ENCODE peak calls at places on chromosomes 13 and 19, in six cellular contexts. One of them, this sample, is unnamed.

GRCh38 chr13:99553033-99553432 is 51.8 kb downstream of the TM9SF2 start:
- DNase-seq in MM.1S: no peak
- DNase-seq in HCT116: no peak
- DNase-seq in PC-3: no peak
- DNase-seq in neural progenitor cell: no peak
- DNase-seq in SK-N-SH: no peak
- DNase-seq in this sample: no peak

GRCh38 chr19:4693078-4693350 is 22.9 kb upstream of the MYDGF start:
- DNase-seq in PC-3: no peak
- DNase-seq in MM.1S: no peak
- DNase-seq in HCT116: no peak
- DNase-seq in neural progenitor cell: no peak
- DNase-seq in SK-N-SH: no peak
- DNase-seq in this sample: no peak

GRCh38 chr19:50514346-50515167 is 844 bp upstream of the ASPDH start:
- DNase-seq in MM.1S: no peak
- DNase-seq in HCT116: no peak
- DNase-seq in neural progenitor cell: peak; percentile 38
- DNase-seq in SK-N-SH: peak; percentile 95
- DNase-seq in PC-3: no peak
- DNase-seq in this sample: no peak

GRCh38 chr13:23790591-23791170 is 98.5 kb downstream of the MIPEP start:
- DNase-seq in neural progenitor cell: no peak
- DNase-seq in SK-N-SH: no peak
- DNase-seq in MM.1S: no peak
- DNase-seq in PC-3: no peak
- DNase-seq in HCT116: no peak
- DNase-seq in this sample: peak; percentile 84

GRCh38 chr19:39555883-39556282 is 15.9 kb upstream of the EID2 start:
- DNase-seq in SK-N-SH: no peak
- DNase-seq in neural progenitor cell: no peak
- DNase-seq in PC-3: no peak
- DNase-seq in MM.1S: no peak
- DNase-seq in HCT116: no peak
- DNase-seq in this sample: no peak

GRCh38 chr13:49690133-49690989 is 925 bp downstream of the EBPL start:
- DNase-seq in HCT116: no peak
- DNase-seq in neural progenitor cell: no peak
- DNase-seq in MM.1S: no peak
- DNase-seq in SK-N-SH: peak; percentile 62
- DNase-seq in PC-3: peak; percentile 67
- DNase-seq in this sample: peak; percentile 58

GRCh38 chr19:53772943-53773342 is 51.2 kb downstream of the NLRP12 start:
- DNase-seq in neural progenitor cell: peak; percentile 81
- DNase-seq in PC-3: peak; percentile 87
- DNase-seq in MM.1S: peak; percentile 38
- DNase-seq in HCT116: peak; percentile 61
- DNase-seq in SK-N-SH: peak; percentile 55
- DNase-seq in this sample: peak; percentile 61

GRCh38 chr13:40187324-40187795 is 479.1 kb downstream of the FOXO1 start:
- DNase-seq in MM.1S: no peak
- DNase-seq in HCT116: no peak
- DNase-seq in PC-3: no peak
- DNase-seq in SK-N-SH: no peak
- DNase-seq in neural progenitor cell: no peak
- DNase-seq in this sample: no peak

GRCh38 chr19:14363203-14364097 is 17.8 kb upstream of the ADGRE5 start:
- DNase-seq in MM.1S: no peak
- DNase-seq in SK-N-SH: peak; percentile 58
- DNase-seq in neural progenitor cell: peak; percentile 78
- DNase-seq in HCT116: peak; percentile 77
- DNase-seq in PC-3: peak; percentile 69
- DNase-seq in this sample: peak; percentile 77

GRCh38 chr13:68888832-68889231 is 1218.8 kb upstream of the ATXN8OS start:
- DNase-seq in PC-3: peak; percentile 48
- DNase-seq in neural progenitor cell: no peak
- DNase-seq in HCT116: peak; percentile 10
- DNase-seq in MM.1S: no peak
- DNase-seq in SK-N-SH: no peak
- DNase-seq in this sample: no peak

GRCh38 chr19:44879309-44880065 is 11.6 kb upstream of the TOMM40 start:
- DNase-seq in PC-3: no peak
- DNase-seq in neural progenitor cell: no peak
- DNase-seq in MM.1S: no peak
- DNase-seq in HCT116: no peak
- DNase-seq in SK-N-SH: no peak
- DNase-seq in this sample: no peak

GRCh38 chr19:8575467-8575997 is 1.7 kb downstream of the MYO1F start:
- DNase-seq in SK-N-SH: no peak
- DNase-seq in PC-3: peak; percentile 49
- DNase-seq in HCT116: no peak
- DNase-seq in MM.1S: peak; percentile 26
- DNase-seq in neural progenitor cell: no peak
- DNase-seq in this sample: peak; percentile 65
- TF ChIP-seq EZH2phosphoT487 in SK-N-SH: no peak
- TF ChIP-seq EZH2phosphoT487 in PC-3: no peak
- TF ChIP-seq EZH2phosphoT487 in HCT116: no peak
- TF ChIP-seq EZH2phosphoT487 in MM.1S: no peak
- TF ChIP-seq EZH2phosphoT487 in neural progenitor cell: no peak
- TF ChIP-seq EZH2phosphoT487 in this sample: no peak

GRCh38 chr13:51826606-51827005 is 18.4 kb downstream of the TMEM272 start:
- DNase-seq in neural progenitor cell: no peak
- DNase-seq in HCT116: no peak
- DNase-seq in PC-3: no peak
- DNase-seq in SK-N-SH: no peak
- DNase-seq in MM.1S: no peak
- DNase-seq in this sample: peak; percentile 17
- H3K9ac ChIP-seq in neural progenitor cell: no peak overlapping the region
- H3K9ac ChIP-seq in HCT116: no peak overlapping the region
- H3K9ac ChIP-seq in PC-3: no peak overlapping the region
- H3K9ac ChIP-seq in SK-N-SH: no peak overlapping the region
- H3K9ac ChIP-seq in MM.1S: no peak overlapping the region
- H3K9ac ChIP-seq in this sample: no peak overlapping the region

DNA sequence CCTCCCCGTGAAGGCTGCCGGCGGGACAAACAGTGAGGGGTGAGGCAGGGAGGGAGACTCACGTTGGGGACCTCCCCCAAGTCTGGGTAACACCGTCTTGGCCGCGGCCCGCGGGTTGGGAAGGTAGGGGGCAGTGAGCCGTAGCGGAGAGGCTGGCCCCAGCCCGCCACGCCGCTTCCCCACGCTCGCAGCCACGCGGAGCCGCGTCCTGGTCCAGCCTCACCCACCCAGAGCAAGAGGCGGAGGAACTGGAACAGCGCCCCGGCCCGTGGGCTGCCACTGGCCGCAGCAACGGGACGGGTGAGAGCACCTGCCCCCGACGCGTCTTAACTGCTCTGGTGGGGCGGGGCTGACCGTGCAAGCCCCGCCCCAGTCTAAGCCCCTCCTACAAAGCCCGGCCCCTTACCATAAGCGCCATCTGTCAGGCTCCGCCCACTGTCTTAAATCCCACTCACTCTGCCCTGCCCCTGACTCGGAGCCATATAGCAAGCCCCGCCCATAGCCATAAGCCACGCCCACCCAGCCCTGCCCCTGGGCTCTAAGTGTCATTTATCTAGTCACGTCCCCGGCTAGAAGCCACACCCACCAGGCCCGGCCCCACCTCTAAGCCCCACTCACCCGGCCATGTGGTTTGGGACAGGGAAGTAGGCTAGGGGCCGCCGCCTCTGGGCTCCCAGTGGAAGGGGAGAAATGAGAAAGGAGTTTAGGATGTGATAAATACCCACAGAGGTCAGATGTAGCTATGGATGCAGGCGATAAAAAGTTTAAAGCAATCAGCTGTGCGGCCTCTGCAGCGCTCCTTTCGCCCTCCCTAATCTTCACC is 2.1 kb upstream of the CCL25 start:
- DNase-seq in PC-3: peak; percentile 88
- DNase-seq in SK-N-SH: peak; percentile 98
- DNase-seq in MM.1S: peak; percentile 19
- DNase-seq in neural progenitor cell: peak; percentile 99
- DNase-seq in HCT116: peak; percentile 92
- DNase-seq in this sample: peak; percentile 61
- H2AFZ ChIP-seq in PC-3: peak overlapping the region; percentile 73
- H2AFZ ChIP-seq in SK-N-SH: peak overlapping the region; percentile 41
- H2AFZ ChIP-seq in MM.1S: no peak overlapping the region
- H2AFZ ChIP-seq in neural progenitor cell: peak overlapping the region; percentile 83
- H2AFZ ChIP-seq in HCT116: peak overlapping the region; percentile 49
- H2AFZ ChIP-seq in this sample: no peak overlapping the region

GRCh38 chr19:1875646-1876493 is 9.4 kb downstream of the ABHD17A start:
- DNase-seq in HCT116: peak; percentile 68
- DNase-seq in MM.1S: peak; percentile 98
- DNase-seq in SK-N-SH: peak; percentile 96
- DNase-seq in neural progenitor cell: peak; percentile 96
- DNase-seq in PC-3: peak; percentile 83
- DNase-seq in this sample: peak; percentile 98
- TF ChIP-seq EZH2phosphoT487 in HCT116: no peak
- TF ChIP-seq EZH2phosphoT487 in MM.1S: no peak
- TF ChIP-seq EZH2phosphoT487 in SK-N-SH: no peak
- TF ChIP-seq EZH2phosphoT487 in neural progenitor cell: no peak
- TF ChIP-seq EZH2phosphoT487 in PC-3: no peak
- TF ChIP-seq EZH2phosphoT487 in this sample: no peak

DNA sequence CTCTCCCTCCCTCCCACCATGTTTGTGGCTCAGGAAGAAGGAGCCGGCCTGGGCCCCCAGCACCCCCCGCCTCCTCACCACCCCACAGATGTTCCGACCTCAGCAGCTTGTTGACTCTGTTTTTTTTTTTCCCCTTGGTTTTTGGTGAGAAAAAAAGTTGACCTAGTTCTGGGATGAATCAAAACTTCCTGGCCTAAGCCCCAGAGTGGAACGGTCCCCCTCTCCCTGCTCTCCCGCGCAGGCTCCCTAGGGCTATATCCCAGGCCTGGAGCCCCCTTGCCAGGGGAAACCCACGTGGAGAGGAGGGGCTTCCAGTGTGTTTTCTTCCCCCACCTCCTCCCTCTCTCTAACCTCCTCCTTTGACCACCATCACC is 4.0 kb downstream of the COL5A3 start:
- DNase-seq in neural progenitor cell: no peak
- DNase-seq in SK-N-SH: no peak
- DNase-seq in MM.1S: no peak
- DNase-seq in PC-3: no peak
- DNase-seq in HCT116: no peak
- DNase-seq in this sample: peak; percentile 86
- H3K9ac ChIP-seq in neural progenitor cell: no peak overlapping the region
- H3K9ac ChIP-seq in SK-N-SH: no peak overlapping the region
- H3K9ac ChIP-seq in MM.1S: no peak overlapping the region
- H3K9ac ChIP-seq in PC-3: no peak overlapping the region
- H3K9ac ChIP-seq in HCT116: no peak overlapping the region
- H3K9ac ChIP-seq in this sample: peak overlapping the region; percentile 89

GRCh38 chr19:12364391-12365093 is 941 bp downstream of the ZNF442 start:
- DNase-seq in PC-3: no peak
- DNase-seq in HCT116: no peak
- DNase-seq in SK-N-SH: peak; percentile 54
- DNase-seq in MM.1S: no peak
- DNase-seq in neural progenitor cell: peak; percentile 33
- DNase-seq in this sample: peak; percentile 71
- H2AFZ ChIP-seq in PC-3: peak overlapping the region; percentile 86
- H2AFZ ChIP-seq in HCT116: no peak overlapping the region
- H2AFZ ChIP-seq in SK-N-SH: peak overlapping the region; percentile 86
- H2AFZ ChIP-seq in MM.1S: peak overlapping the region; percentile 67
- H2AFZ ChIP-seq in neural progenitor cell: peak overlapping the region; percentile 93
- H2AFZ ChIP-seq in this sample: peak overlapping the region; percentile 97

This sample was measured in GM23248.